ENCODE peak calls at places on chromosomes 2 and 18, in nine cellular contexts. U, F, G, R, H, O, Y, K and C are unnamed samples.
A peak's percentile ranks its signal among the peaks of the same experiment; 100 is the strongest.

GRCh38 chr2:157627594-157628281 is 926 bp downstream of the ACVR1C start:
- DNase-seq in K (peak; percentile 29), G (no peak), U (no peak), H (no peak), O (peak; percentile 13), R (no peak), F (no peak), Y (no peak), C (no peak)

GRCh38 chr18:77049938-77050337 is 82.6 kb downstream of the MBP start:
- DNase-seq in Y (no peak), U (no peak), G (no peak), H (no peak), R (no peak), K (no peak), O (no peak), F (no peak), C (no peak)

GRCh38 chr2:241905716-241906376 is 36.3 kb downstream of the RTP5 start:
- DNase-seq in H (peak; percentile 56), G (no peak), K (no peak), R (peak; percentile 59), U (peak; percentile 20), O (no peak), Y (no peak), F (no peak), C (no peak)

GRCh38 chr2:71700041-71700879 is 246.9 kb downstream of the DYSF start:
- DNase-seq in H (peak; percentile 63), R (no peak), Y (no peak), K (no peak), U (no peak), F (no peak), G (no peak), O (no peak), C (no peak)

GRCh38 chr18:37667836-37668235 is 102.2 kb upstream of the CELF4 start:
- DNase-seq in Y (no peak), H (no peak), O (no peak), R (no peak), U (no peak), G (no peak), F (no peak), K (no peak), C (no peak)

GRCh38 chr2:71566271-71566858 is 113.0 kb downstream of the DYSF start:
- DNase-seq in O (no peak), K (no peak), R (no peak), G (no peak), F (no peak), Y (no peak), U (no peak), H (no peak), C (no peak)

GRCh38 chr2:164841719-164842623 is at the start of gene COBLL1:
- DNase-seq in R (peak; percentile 87), H (peak; percentile 88), O (peak; percentile 2), F (peak; percentile 67), U (peak; percentile 89), G (peak; percentile 67), Y (peak; percentile 65), K (peak; percentile 23), C (peak; percentile 51)

GRCh38 chr2:74725287-74725686 is 71.2 kb downstream of the SEMA4F start:
- DNase-seq in G (no peak), R (no peak), U (no peak), H (no peak), Y (no peak), F (no peak), O (no peak), K (no peak), C (no peak)

GRCh38 chr2:101398026-101398830 is 10.9 kb upstream of the CREG2 start:
- DNase-seq in Y (no peak), K (no peak), F (no peak), H (no peak), G (no peak), O (no peak), U (no peak), R (no peak), C (no peak)

GRCh38 chr2:227098162-227098515 is 65.9 kb downstream of the COL4A4 start:
- DNase-seq in F (no peak), U (no peak), G (no peak), H (no peak), Y (no peak), R (no peak), K (no peak), O (no peak), C (no peak)

GRCh38 chr2:101047075-101047766 is 45.1 kb downstream of the RPL31 start:
- DNase-seq in Y (no peak), K (no peak), U (no peak), R (no peak), H (peak; percentile 57), F (no peak), O (no peak), G (no peak), C (no peak)

GRCh38 chr2:236998250-236998649 is 87.4 kb upstream of the COPS8 start:
- DNase-seq in F (no peak), Y (no peak), U (no peak), H (no peak), G (no peak), R (no peak), K (no peak), O (no peak), C (no peak)

GRCh38 chr18:76351961-76352581 is 143.0 kb downstream of the ZNF516 start:
- DNase-seq in F (no peak), Y (no peak), O (no peak), R (no peak), H (no peak), U (peak; percentile 21), G (peak; percentile 43), K (no peak), C (no peak)

GRCh38 chr2:178306351-178307073 is 112.2 kb downstream of the OSBPL6 start:
- DNase-seq in O (no peak), H (no peak), U (peak; percentile 47), R (no peak), K (peak; percentile 7), Y (peak; percentile 18), F (no peak), G (peak; percentile 88), C (no peak)

GRCh38 chr2:237577458-237577857 is 11.1 kb downstream of the PRLH start:
- DNase-seq in F (no peak), U (no peak), G (no peak), R (no peak), O (no peak), K (no peak), H (no peak), Y (no peak), C (no peak)

GRCh38 chr2:141899740-141900139 is 231.1 kb downstream of the LRP1B start:
- DNase-seq in O (no peak), G (no peak), H (no peak), R (no peak), K (no peak), U (no peak), F (no peak), Y (no peak), C (no peak)

GRCh38 chr2:184261818-184262217 is 336.5 kb upstream of the ZNF804A start:
- DNase-seq in R (no peak), K (no peak), F (no peak), U (no peak), H (no peak), G (no peak), O (no peak), Y (no peak), C (no peak)

GRCh38 chr2:181461056-181461630 is 4.0 kb downstream of the ITGA4 start:
- DNase-seq in F (no peak), U (no peak), H (no peak), Y (no peak), O (no peak), G (no peak), R (no peak), K (no peak), C (no peak)

GRCh38 chr2:106085441-106085911 is 108.6 kb downstream of the UXS1 start:
- DNase-seq in U (no peak), R (no peak), G (peak; percentile 74), F (no peak), O (peak; percentile 40), K (peak; percentile 36), Y (no peak), H (no peak), C (no peak)

GRCh38 chr2:63891488-63892030 is 49.9 kb downstream of the UGP2 start:
- DNase-seq in R (no peak), Y (no peak), H (no peak), O (no peak), G (no peak), K (no peak), F (no peak), U (no peak), C (no peak)

GRCh38 chr2:172856561-172856960 is 120.9 kb downstream of the RAPGEF4 start:
- DNase-seq in H (no peak), F (no peak), Y (no peak), R (no peak), O (no peak), K (no peak), U (no peak), G (no peak), C (no peak)

GRCh38 chr18:286515-287310 is 18.9 kb upstream of the THOC1 start:
- DNase-seq in H (no peak), O (no peak), F (no peak), K (no peak), Y (no peak), G (peak; percentile 55), U (no peak), R (no peak), C (no peak)

GRCh38 chr2:63581266-63581961 is 6.9 kb downstream of the WDPCP start:
- DNase-seq in Y (no peak), U (peak; percentile 64), R (no peak), H (no peak), K (no peak), O (no peak), F (peak; percentile 61), G (no peak), C (no peak)

GRCh38 chr2:68466361-68466777 is 725 bp downstream of the FBXO48 start:
- DNase-seq in G (peak; percentile 37), U (no peak), Y (no peak), R (no peak), H (no peak), F (no peak), O (peak; percentile 51), K (peak; percentile 32), C (no peak)

GRCh38 chr2:239947361-239948045 is 77.6 kb downstream of the NDUFA10 start:
- DNase-seq in K (no peak), R (peak; percentile 56), U (peak; percentile 27), Y (no peak), O (no peak), F (no peak), G (no peak), H (peak; percentile 76), C (peak; percentile 12)

GRCh38 chr2:121087117-121087516 is 197.9 kb downstream of the TFCP2L1 start:
- DNase-seq in H (no peak), K (no peak), U (no peak), G (no peak), Y (no peak), R (no peak), F (no peak), O (no peak), C (no peak)

GRCh38 chr2:239811806-239812560 is 213.2 kb downstream of the NDUFA10 start:
- DNase-seq in G (no peak), K (no peak), H (peak; percentile 53), R (no peak), F (no peak), Y (no peak), U (no peak), O (no peak), C (no peak)

GRCh38 chr2:1047485-1047884 is 96.8 kb downstream of the SNTG2 start:
- DNase-seq in H (no peak), R (no peak), F (no peak), G (peak; percentile 16), O (no peak), Y (no peak), U (no peak), K (no peak), C (no peak)

GRCh38 chr2:240926516-240927389 is 20.6 kb downstream of the CROCC2 start:
- DNase-seq in O (no peak), F (peak; percentile 69), R (no peak), K (no peak), H (peak; percentile 76), Y (no peak), G (peak; percentile 2), U (peak; percentile 77), C (peak; percentile 14)

GRCh38 chr2:67716895-67717294 is 319.8 kb downstream of the ETAA1 start:
- DNase-seq in O (no peak), G (no peak), H (no peak), K (no peak), U (no peak), R (no peak), Y (no peak), F (no peak), C (no peak)